ENCODE peak calls at places on chromosomes 16 and 17, in four cellular contexts. D, W, E and U are unnamed samples.

GRCh38 chr16:30434852-30435251 is 5.0 kb upstream of the DCTPP1 start:
- DNase-seq in W (no peak), D (no peak), E (no peak), U (no peak)

GRCh38 chr17:76278268-76278908 is 13.2 kb downstream of the UBALD2 start:
- DNase-seq in D (no peak), E (no peak), W (no peak), U (no peak)

GRCh38 chr17:50586421-50587247 is 26.1 kb downstream of the CACNA1G start:
- DNase-seq in E (no peak), D (no peak), W (no peak), U (no peak)

GRCh38 chr16:4660454-4661007 is 32.8 kb upstream of the NUDT16L1 start:
- DNase-seq in D (peak), E (peak), W (no peak), U (peak)

GRCh38 chr17:29393451-29393850 is 3.3 kb downstream of the TAOK1 start:
- DNase-seq in D (no peak), E (no peak), W (no peak), U (no peak)

GRCh38 chr17:15403276-15403939 is 62.0 kb upstream of the TEKT3 start:
- DNase-seq in W (no peak), D (no peak), E (no peak), U (no peak)

GRCh38 chr17:37259030-37259735 is 116.6 kb upstream of the C17orf78 start:
- DNase-seq in W (no peak), E (no peak), D (no peak), U (peak)

GRCh38 chr16:4944333-4945281 is 7.7 kb upstream of the PPL start:
- DNase-seq in D (peak), W (no peak), E (peak), U (peak)

GRCh38 chr16:18834873-18835272 is 33.5 kb upstream of the ARL6IP1 start:
- DNase-seq in E (no peak), D (no peak), W (no peak), U (no peak)

GRCh38 chr16:9542165-9542755 is 450.8 kb downstream of the HAPSTR1 start:
- DNase-seq in D (no peak), W (no peak), E (no peak), U (no peak)

GRCh38 chr16:56108724-56109123 is 82.6 kb upstream of the GNAO1 start:
- DNase-seq in W (no peak), D (no peak), E (no peak), U (no peak)

GRCh38 chr17:78791840-78792709 is 10.0 kb upstream of the CYTH1 start:
- DNase-seq in W (no peak), E (no peak), D (no peak), U (no peak)

GRCh38 chr17:77959216-77959925 is 868 bp downstream of the TNRC6C start:
- DNase-seq in W (no peak), D (no peak), E (peak), U (no peak)

GRCh38 chr16:49194499-49195260 is 87.0 kb downstream of the CBLN1 start:
- DNase-seq in E (no peak), W (no peak), D (no peak), U (no peak)

GRCh38 chr17:77927777-77928518 is 30.6 kb upstream of the TNRC6C start:
- DNase-seq in D (no peak), W (no peak), E (no peak), U (no peak)

GRCh38 chr16:71698491-71698890 is 26.0 kb downstream of the PHLPP2 start:
- DNase-seq in E (no peak), D (no peak), W (no peak), U (no peak)

GRCh38 chr16:68074850-68075249 is 10.3 kb upstream of the NFATC3 start:
- DNase-seq in D (no peak), W (no peak), E (no peak), U (no peak)

GRCh38 chr16:24978370-24978914 is 36.7 kb downstream of the ARHGAP17 start:
- DNase-seq in E (no peak), D (no peak), W (no peak), U (no peak)

GRCh38 chr16:8756755-8757154 is 40.7 kb downstream of the TMEM186 start:
- DNase-seq in D (no peak), E (no peak), W (no peak), U (no peak)

GRCh38 chr16:35570946-35571345 is 2111.5 kb downstream of the TP53TG3F start:
- DNase-seq in E (no peak), D (no peak), W (no peak), U (no peak)

GRCh38 chr16:82452002-82452741 is 174.6 kb upstream of the CDH13 start:
- DNase-seq in W (no peak), E (no peak), D (no peak), U (no peak)

GRCh38 chr17:57938061-57938502 is 17.1 kb downstream of the CUEDC1 start:
- DNase-seq in D (peak), E (no peak), W (no peak), U (no peak)

GRCh38 chr16:30067584-30067916 is 2.0 kb downstream of the ALDOA start:
- DNase-seq in E (peak), W (no peak), D (no peak), U (no peak)

GRCh38 chr16:84643180-84643583 is 5.1 kb upstream of the KLHL36 start:
- DNase-seq in E (no peak), W (no peak), D (peak), U (no peak)

GRCh38 chr17:39951924-39952664 is 10.7 kb upstream of the GSDMA start:
- DNase-seq in E (no peak), W (no peak), D (no peak), U (no peak)
- TF ChIP-seq MAX in E (no peak), W (no peak), D (peak), U (no peak)

DNA sequence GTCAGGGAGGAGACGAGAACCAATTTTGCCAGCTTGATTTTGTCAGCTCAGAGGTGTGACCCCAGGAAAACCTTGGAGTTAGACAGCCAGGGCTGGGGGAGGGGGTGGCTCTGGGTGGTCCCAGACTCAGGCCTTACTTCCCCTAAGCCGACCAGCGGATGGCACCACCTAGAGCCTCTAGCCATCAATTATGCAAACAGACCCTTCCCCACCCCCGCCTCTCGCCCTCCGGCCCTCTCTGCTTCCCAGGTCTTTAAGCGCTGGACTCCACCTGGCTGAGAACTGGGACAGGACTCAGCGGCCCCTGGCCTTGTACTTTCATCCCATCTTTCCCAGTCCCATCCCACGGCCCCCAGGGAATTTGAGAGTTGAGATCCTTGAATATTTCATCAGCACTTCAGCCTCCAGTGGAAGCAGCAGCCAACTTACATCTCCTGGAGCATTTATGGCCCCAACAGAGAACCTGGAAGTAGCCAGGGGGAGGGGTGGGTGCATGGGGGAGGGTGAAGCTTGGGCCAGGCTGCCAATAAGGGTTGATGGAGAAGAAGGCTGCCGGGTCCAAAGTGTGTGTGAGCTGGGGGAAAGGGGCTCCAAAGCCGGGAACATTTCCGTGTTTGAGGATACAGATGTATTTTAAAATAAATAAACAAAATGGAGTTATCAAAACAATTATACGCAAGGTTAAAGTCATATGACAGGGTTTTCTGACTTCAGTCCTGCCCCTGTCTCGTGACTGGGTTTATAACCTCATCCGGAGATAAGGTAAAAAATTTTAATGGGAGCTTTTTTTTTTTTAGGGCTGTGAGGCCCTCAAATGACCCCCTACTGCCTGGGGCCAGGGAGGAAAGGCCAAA is 7.5 kb upstream of the JUP start:
- DNase-seq in W (no peak), D (peak), E (peak), U (peak)
- TF ChIP-seq JUN in W (no peak), D (no peak), E (no peak), U (no peak)

GRCh38 chr17:38588775-38589174 is 17.0 kb downstream of the SRCIN1 start:
- DNase-seq in D (no peak), E (no peak), W (no peak), U (no peak)

GRCh38 chr17:38586788-38587187 is 19.0 kb downstream of the SRCIN1 start:
- DNase-seq in W (no peak), E (no peak), D (no peak), U (no peak)

GRCh38 chr17:38585805-38586529 is 19.8 kb downstream of the SRCIN1 start:
- DNase-seq in E (no peak), D (no peak), W (no peak), U (no peak)

GRCh38 chr17:38587956-38588771 is 17.6 kb downstream of the SRCIN1 start:
- DNase-seq in E (no peak), D (no peak), W (no peak), U (no peak)

GRCh38 chr17:38587193-38587592 is 18.6 kb downstream of the SRCIN1 start:
- DNase-seq in E (no peak), W (no peak), D (no peak), U (no peak)
- H3K9ac ChIP-seq in E (no peak), W (no peak), D (no peak), U (no peak)

DNA sequence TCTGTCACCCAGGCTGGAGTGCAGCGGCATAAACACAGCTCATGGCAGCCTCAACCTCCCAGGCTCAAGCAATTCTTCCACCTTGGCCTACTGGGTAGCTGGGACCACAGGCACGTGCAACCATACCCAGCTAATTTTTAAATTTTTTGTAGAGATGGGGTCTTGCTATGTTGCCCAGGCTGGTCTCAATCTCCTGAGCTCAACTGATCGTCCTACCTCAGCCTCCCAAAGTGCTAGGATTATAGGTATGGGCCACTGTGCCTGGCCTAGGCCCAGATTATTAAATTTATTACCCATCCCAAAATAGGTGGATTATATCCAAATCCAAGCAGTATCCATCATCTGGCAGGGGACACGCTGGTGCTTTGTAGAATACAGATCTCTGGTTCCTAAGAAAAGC is 53.8 kb downstream of the METTL16 start:
- DNase-seq in E (no peak), D (no peak), W (no peak), U (no peak)
- TF ChIP-seq MAX in E (no peak), D (no peak), W (no peak), U (no peak)

DNA sequence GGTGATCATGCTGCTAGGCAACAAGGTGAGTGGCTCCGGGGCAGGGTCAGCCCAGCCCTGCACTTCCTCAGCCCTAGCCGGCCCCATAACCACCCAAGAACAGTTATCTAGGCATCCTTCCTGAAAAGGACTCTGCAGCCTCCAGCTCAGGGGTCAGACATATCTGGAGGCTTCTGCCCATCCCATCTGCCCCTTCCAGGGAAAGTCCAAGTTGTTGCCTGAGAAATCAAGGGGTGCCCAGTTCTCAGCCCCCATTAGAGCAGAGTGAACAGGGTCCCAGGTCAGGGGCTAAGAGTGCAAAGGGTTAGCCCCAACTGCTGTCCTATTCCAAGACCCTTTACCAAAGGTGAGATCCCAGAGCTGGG is 4.1 kb upstream of the NHERF1 start:
- DNase-seq in W (no peak), E (no peak), D (no peak), U (no peak)
- TF ChIP-seq JUN in W (no peak), E (no peak), D (peak), U (no peak)

DNA sequence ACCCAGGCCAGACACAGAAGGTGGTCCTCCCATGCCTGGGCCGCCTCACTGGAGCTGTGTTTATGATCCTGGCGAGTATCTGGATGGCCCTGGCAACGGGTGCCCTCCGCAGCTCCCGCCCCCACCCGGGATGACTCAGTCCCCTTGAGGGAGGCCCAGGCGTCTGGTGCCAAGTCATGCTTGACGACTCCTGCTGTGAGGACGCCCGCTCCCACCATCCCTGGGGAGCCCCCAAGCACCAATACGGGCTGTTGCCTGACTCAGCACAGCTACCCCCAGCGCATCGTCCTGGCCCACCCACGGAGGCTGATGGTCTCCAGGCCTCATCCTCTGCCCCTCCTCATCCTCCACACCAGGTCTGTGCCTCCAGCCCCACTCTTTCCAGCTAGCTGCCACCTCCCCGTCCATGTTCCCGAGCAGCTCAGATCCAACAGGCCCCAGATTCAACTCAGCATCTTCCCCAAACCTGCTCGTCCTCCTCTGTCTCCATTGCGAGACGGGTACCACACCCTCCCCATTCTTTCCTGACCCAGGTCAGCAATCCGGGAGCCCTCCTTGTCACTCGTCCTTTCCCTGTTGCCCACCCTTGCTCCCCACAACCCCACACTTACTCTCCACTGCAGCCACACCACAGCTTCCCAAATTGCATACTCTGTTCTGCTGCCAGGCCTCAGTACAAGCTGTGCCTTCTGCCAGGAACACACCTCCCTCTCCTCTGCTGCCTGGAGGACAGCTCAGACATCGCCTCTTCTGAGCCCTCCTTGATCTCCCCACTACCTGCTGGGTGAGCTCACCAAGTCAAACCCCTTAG is 2.6 kb downstream of the CAMKK1 start:
- DNase-seq in E (no peak), D (no peak), W (no peak), U (peak)
- H3K9ac ChIP-seq in E (peak), D (no peak), W (no peak), U (peak)